ENCODE peak calls at places on chromosomes 5 and 9, in six cellular contexts. O, B, T, Z, U and C are unnamed samples.

GRCh38 chr5:127849891-127850290 is 146.7 kb downstream of the CCDC192 start:
- DNase-seq in T (no peak), Z (no peak), O (no peak), U (no peak), B (no peak), C (no peak)

GRCh38 chr9:92564479-92564878 is 28.7 kb upstream of the ECM2 start:
- DNase-seq in O (peak), T (no peak), Z (peak), B (no peak), U (no peak), C (no peak)

GRCh38 chr9:81108821-81109220 is 580.5 kb downstream of the TLE1 start:
- DNase-seq in U (no peak), B (no peak), T (no peak), O (peak), Z (no peak), C (no peak)

GRCh38 chr5:42131081-42131480 is 206.0 kb downstream of the FBXO4 start:
- DNase-seq in U (no peak), B (no peak), T (no peak), Z (no peak), O (no peak), C (no peak)

GRCh38 chr9:33320568-33321261 is 30.4 kb downstream of the NFX1 start:
- DNase-seq in B (no peak), O (peak), T (no peak), U (no peak), Z (peak), C (peak)

GRCh38 chr5:178333821-178334481 is 101.3 kb upstream of the PHYKPL start:
- DNase-seq in U (no peak), O (no peak), Z (no peak), B (no peak), T (peak), C (no peak)

GRCh38 chr5:149113669-149114068 is 27.6 kb upstream of the ABLIM3 start:
- DNase-seq in U (no peak), B (no peak), O (peak), Z (peak), T (no peak), C (no peak)

GRCh38 chr5:55674340-55674739 is 37.8 kb downstream of the SLC38A9 start:
- DNase-seq in O (no peak), U (no peak), T (no peak), Z (no peak), B (no peak), C (no peak)

GRCh38 chr5:68898961-68899471 is 194.8 kb upstream of the SLC30A5 start:
- DNase-seq in Z (peak), U (peak), T (no peak), B (no peak), O (peak), C (no peak)